ENCODE peak calls at places on chromosomes 12 and 14, in six cellular contexts. One of them, this sample, is unnamed.

GRCh38 chr12:95204141-95204866 is 13.0 kb downstream of the FGD6 start:
- DNase-seq in small intestine: peak; percentile 49
- DNase-seq in fibroblast of pulmonary artery: peak; percentile 94
- DNase-seq in hepatocyte: peak; percentile 94
- DNase-seq in astrocyte of the hippocampus: peak; percentile 79
- DNase-seq in HT1080: peak; percentile 99
- DNase-seq in this sample: no peak

GRCh38 chr12:95218852-95219171 is 1.2 kb downstream of the VEZT start:
- DNase-seq in fibroblast of pulmonary artery: no peak
- DNase-seq in astrocyte of the hippocampus: peak; percentile 38
- DNase-seq in small intestine: peak; percentile 65
- DNase-seq in HT1080: peak; percentile 34
- DNase-seq in hepatocyte: no peak
- DNase-seq in this sample: peak; percentile 19

GRCh38 chr14:45135181-45135580 is 549 bp upstream of the FANCM start:
- DNase-seq in HT1080: peak; percentile 1
- DNase-seq in astrocyte of the hippocampus: peak; percentile 44
- DNase-seq in hepatocyte: peak; percentile 8
- DNase-seq in fibroblast of pulmonary artery: peak; percentile 41
- DNase-seq in small intestine: no peak
- DNase-seq in this sample: no peak

GRCh38 chr14:98138666-98139065 is 1133.3 kb downstream of the BCL11B start:
- DNase-seq in HT1080: peak; percentile 36
- DNase-seq in small intestine: peak; percentile 45
- DNase-seq in fibroblast of pulmonary artery: peak; percentile 20
- DNase-seq in hepatocyte: peak; percentile 55
- DNase-seq in astrocyte of the hippocampus: peak; percentile 53
- DNase-seq in this sample: peak; percentile 81

GRCh38 chr14:54754116-54754622 is 148.5 kb downstream of the GCH1 start:
- DNase-seq in astrocyte of the hippocampus: no peak
- DNase-seq in fibroblast of pulmonary artery: no peak
- DNase-seq in HT1080: no peak
- DNase-seq in hepatocyte: no peak
- DNase-seq in small intestine: no peak
- DNase-seq in this sample: no peak

GRCh38 chr14:103711516-103712431 is 3.5 kb downstream of the XRCC3 start:
- DNase-seq in small intestine: peak; percentile 44
- DNase-seq in hepatocyte: no peak
- DNase-seq in astrocyte of the hippocampus: peak; percentile 40
- DNase-seq in fibroblast of pulmonary artery: no peak
- DNase-seq in HT1080: no peak
- DNase-seq in this sample: no peak

GRCh38 chr14:24784981-24785380 is 151.0 kb upstream of the GZMB start:
- DNase-seq in small intestine: no peak
- DNase-seq in hepatocyte: no peak
- DNase-seq in astrocyte of the hippocampus: no peak
- DNase-seq in fibroblast of pulmonary artery: no peak
- DNase-seq in HT1080: no peak
- DNase-seq in this sample: no peak

GRCh38 chr12:62301080-62301798 is 41.0 kb downstream of the USP15 start:
- DNase-seq in hepatocyte: no peak
- DNase-seq in small intestine: no peak
- DNase-seq in astrocyte of the hippocampus: no peak
- DNase-seq in fibroblast of pulmonary artery: no peak
- DNase-seq in HT1080: no peak
- DNase-seq in this sample: no peak

GRCh38 chr12:21615441-21615840 is 10.8 kb upstream of the GYS2 start:
- DNase-seq in small intestine: no peak
- DNase-seq in HT1080: peak; percentile 37
- DNase-seq in hepatocyte: no peak
- DNase-seq in fibroblast of pulmonary artery: peak; percentile 11
- DNase-seq in astrocyte of the hippocampus: no peak
- DNase-seq in this sample: no peak

GRCh38 chr12:67354322-67354721 is 85.2 kb downstream of the CAND1 start:
- DNase-seq in hepatocyte: no peak
- DNase-seq in HT1080: no peak
- DNase-seq in small intestine: no peak
- DNase-seq in astrocyte of the hippocampus: peak; percentile 29
- DNase-seq in fibroblast of pulmonary artery: peak; percentile 62
- DNase-seq in this sample: no peak

GRCh38 chr12:13187399-13187798 is 9.1 kb upstream of the EMP1 start:
- DNase-seq in astrocyte of the hippocampus: no peak
- DNase-seq in small intestine: no peak
- DNase-seq in fibroblast of pulmonary artery: no peak
- DNase-seq in HT1080: peak; percentile 80
- DNase-seq in hepatocyte: no peak
- DNase-seq in this sample: no peak

GRCh38 chr14:59630281-59630963 is 53.8 kb upstream of the CCDC175 start:
- DNase-seq in hepatocyte: peak; percentile 32
- DNase-seq in HT1080: no peak
- DNase-seq in fibroblast of pulmonary artery: peak; percentile 6
- DNase-seq in small intestine: no peak
- DNase-seq in astrocyte of the hippocampus: peak; percentile 72
- DNase-seq in this sample: no peak

GRCh38 chr14:101226603-101227425 is 323.3 kb upstream of the RTL1 start:
- DNase-seq in HT1080: no peak
- DNase-seq in small intestine: peak; percentile 14
- DNase-seq in hepatocyte: no peak
- DNase-seq in fibroblast of pulmonary artery: no peak
- DNase-seq in astrocyte of the hippocampus: peak; percentile 64
- DNase-seq in this sample: no peak

GRCh38 chr12:56129210-56129691 is 1.2 kb downstream of the ESYT1 start:
- DNase-seq in small intestine: peak; percentile 60
- DNase-seq in astrocyte of the hippocampus: peak; percentile 75
- DNase-seq in fibroblast of pulmonary artery: peak; percentile 59
- DNase-seq in hepatocyte: peak; percentile 76
- DNase-seq in HT1080: peak; percentile 71
- DNase-seq in this sample: peak; percentile 94

GRCh38 chr14:31127690-31128089 is 79.9 kb downstream of the HECTD1 start:
- DNase-seq in astrocyte of the hippocampus: no peak
- DNase-seq in hepatocyte: peak; percentile 32
- DNase-seq in HT1080: no peak
- DNase-seq in small intestine: peak; percentile 49
- DNase-seq in fibroblast of pulmonary artery: peak; percentile 4
- DNase-seq in this sample: peak; percentile 77

GRCh38 chr14:77199590-77199989 is 18.0 kb downstream of the TMEM63C start:
- DNase-seq in astrocyte of the hippocampus: no peak
- DNase-seq in fibroblast of pulmonary artery: no peak
- DNase-seq in hepatocyte: no peak
- DNase-seq in HT1080: no peak
- DNase-seq in small intestine: no peak
- DNase-seq in this sample: no peak

GRCh38 chr12:110224379-110225304 is 56.4 kb upstream of the ATP2A2 start:
- DNase-seq in fibroblast of pulmonary artery: peak; percentile 92
- DNase-seq in HT1080: peak; percentile 67
- DNase-seq in small intestine: peak; percentile 33
- DNase-seq in hepatocyte: peak; percentile 64
- DNase-seq in astrocyte of the hippocampus: peak; percentile 83
- DNase-seq in this sample: peak; percentile 6

GRCh38 chr12:54337854-54338650 is 13.1 kb downstream of the COPZ1 start:
- DNase-seq in astrocyte of the hippocampus: peak; percentile 44
- DNase-seq in hepatocyte: no peak
- DNase-seq in fibroblast of pulmonary artery: no peak
- DNase-seq in small intestine: no peak
- DNase-seq in HT1080: no peak
- DNase-seq in this sample: no peak

GRCh38 chr12:120468271-120468845 is 1.2 kb downstream of the SRSF9 start:
- DNase-seq in fibroblast of pulmonary artery: peak; percentile 70
- DNase-seq in small intestine: no peak
- DNase-seq in hepatocyte: peak; percentile 49
- DNase-seq in HT1080: peak; percentile 49
- DNase-seq in astrocyte of the hippocampus: peak; percentile 71
- DNase-seq in this sample: peak; percentile 30

GRCh38 chr12:43147893-43148292 is 404.1 kb downstream of the ADAMTS20 start:
- DNase-seq in small intestine: no peak
- DNase-seq in astrocyte of the hippocampus: no peak
- DNase-seq in fibroblast of pulmonary artery: peak; percentile 25
- DNase-seq in hepatocyte: no peak
- DNase-seq in HT1080: no peak
- DNase-seq in this sample: no peak

GRCh38 chr12:98594050-98594853 is 766 bp downstream of the SLC25A3 start:
- DNase-seq in fibroblast of pulmonary artery: no peak
- DNase-seq in HT1080: no peak
- DNase-seq in hepatocyte: peak; percentile 59
- DNase-seq in astrocyte of the hippocampus: peak; percentile 46
- DNase-seq in small intestine: peak; percentile 67
- DNase-seq in this sample: peak; percentile 42

GRCh38 chr12:25810683-25811082 is 147.8 kb upstream of the RASSF8 start:
- DNase-seq in small intestine: no peak
- DNase-seq in HT1080: no peak
- DNase-seq in fibroblast of pulmonary artery: no peak
- DNase-seq in hepatocyte: no peak
- DNase-seq in astrocyte of the hippocampus: no peak
- DNase-seq in this sample: no peak

GRCh38 chr12:98578821-98579220 is 14.7 kb upstream of the SLC25A3 start:
- DNase-seq in small intestine: peak; percentile 93
- DNase-seq in HT1080: peak; percentile 65
- DNase-seq in fibroblast of pulmonary artery: no peak
- DNase-seq in hepatocyte: peak; percentile 66
- DNase-seq in astrocyte of the hippocampus: peak; percentile 13
- DNase-seq in this sample: no peak

GRCh38 chr12:25615119-25615518 is 62.0 kb upstream of the LMNTD1 start:
- DNase-seq in hepatocyte: peak; percentile 60
- DNase-seq in small intestine: no peak
- DNase-seq in HT1080: peak; percentile 84
- DNase-seq in astrocyte of the hippocampus: peak; percentile 77
- DNase-seq in fibroblast of pulmonary artery: peak; percentile 89
- DNase-seq in this sample: no peak

GRCh38 chr12:96237465-96238077 is 43.4 kb downstream of the ELK3 start:
- DNase-seq in hepatocyte: no peak
- DNase-seq in HT1080: peak; percentile 98
- DNase-seq in small intestine: no peak
- DNase-seq in astrocyte of the hippocampus: peak; percentile 97
- DNase-seq in fibroblast of pulmonary artery: peak; percentile 98
- DNase-seq in this sample: no peak